ENCODE peak calls at places on chromosomes 3 and 15, in eight cellular contexts. B is H1, H is stomach, K is HepG2, M is suprapubic skin, N is K562, E is SK-N-SH, X is transverse colon. Z is an unnamed sample.

GRCh38 chr15:81292516-81293001 is 31.4 kb downstream of the STARD5 start:
- DNase-seq in K (no peak), B (no peak), X (peak; percentile 71), E (no peak), H (no peak), M (no peak), N (no peak), Z (no peak)

GRCh38 chr15:84970832-84971231 is 10.8 kb upstream of the PDE8A start:
- DNase-seq in H (no peak), B (no peak), M (peak; percentile 35), X (no peak), E (no peak), N (no peak), K (no peak), Z (no peak)

GRCh38 chr3:71581451-71581980 is 2.0 kb downstream of the FOXP1 start:
- DNase-seq in X (peak; percentile 40), N (no peak), K (no peak), E (peak; percentile 71), H (peak; percentile 42), M (peak; percentile 80), B (peak; percentile 74), Z (peak; percentile 70)

GRCh38 chr3:52555056-52555455 is 18.7 kb downstream of the UQCC5 start:
- DNase-seq in B (no peak), H (no peak), K (no peak), E (no peak), M (no peak), X (no peak), N (no peak), Z (no peak)

GRCh38 chr15:72070817-72071447 is 47.0 kb downstream of the MYO9A start:
- DNase-seq in K (no peak), M (no peak), X (no peak), B (no peak), H (no peak), E (no peak), N (no peak), Z (no peak)

GRCh38 chr15:72916939-72917338 is 133.4 kb upstream of the ADPGK start:
- DNase-seq in X (no peak), M (no peak), E (no peak), N (no peak), B (no peak), H (no peak), K (no peak), Z (no peak)

GRCh38 chr15:29566914-29567313 is 255.4 kb downstream of the TJP1 start:
- DNase-seq in K (no peak), H (no peak), E (no peak), N (no peak), B (no peak), X (no peak), M (no peak), Z (no peak)

GRCh38 chr3:138384971-138385370 is 36.6 kb downstream of the MRAS start:
- DNase-seq in H (no peak), B (no peak), K (peak; percentile 25), N (peak; percentile 25), E (no peak), X (no peak), M (no peak), Z (peak; percentile 33)

GRCh38 chr3:115148142-115148790 is 1.2 kb upstream of the ZBTB20 start:
- DNase-seq in N (no peak), H (no peak), M (no peak), B (no peak), X (no peak), E (no peak), K (no peak), Z (no peak)

GRCh38 chr3:46711305-46711704 is 6.4 kb downstream of the PRSS50 start:
- DNase-seq in E (no peak), K (peak; percentile 18), H (no peak), B (no peak), X (no peak), M (no peak), N (no peak), Z (peak; percentile 50)

GRCh38 chr3:111794701-111795100 is 64.4 kb upstream of the PHLDB2 start:
- DNase-seq in E (no peak), H (no peak), N (no peak), B (no peak), K (no peak), X (no peak), M (no peak), Z (no peak)

GRCh38 chr3:61227799-61228198 is 23.5 kb downstream of the FHIT start:
- DNase-seq in M (no peak), N (no peak), E (no peak), X (no peak), B (no peak), H (no peak), K (no peak), Z (no peak)

GRCh38 chr3:11204697-11205397 is 50.6 kb downstream of the HRH1 start:
- DNase-seq in N (no peak), M (no peak), E (no peak), X (no peak), B (no peak), K (no peak), H (no peak), Z (peak; percentile 32)

GRCh38 chr3:150238043-150238802 is 169.9 kb upstream of the TSC22D2 start:
- DNase-seq in K (no peak), B (no peak), X (no peak), H (no peak), E (no peak), M (no peak), N (no peak), Z (no peak)

GRCh38 chr3:123657578-123657977 is 72.7 kb upstream of the HACD2 start:
- DNase-seq in M (no peak), X (peak; percentile 35), K (no peak), N (no peak), E (no peak), H (no peak), B (no peak), Z (no peak)

GRCh38 chr3:135965129-135965505 is 411 bp upstream of the PPP2R3A start:
- DNase-seq in N (no peak), M (no peak), K (no peak), E (no peak), X (no peak), H (no peak), B (no peak), Z (no peak)

GRCh38 chr3:149586871-149587270 is 71.0 kb downstream of the WWTR1 start:
- DNase-seq in B (no peak), E (no peak), H (no peak), M (no peak), N (no peak), X (no peak), K (no peak), Z (no peak)

GRCh38 chr3:27607370-27607769 is 114.8 kb downstream of the EOMES start:
- DNase-seq in B (no peak), E (no peak), H (no peak), X (no peak), N (no peak), K (no peak), M (no peak), Z (no peak)

GRCh38 chr3:146589899-146590508 is 15.1 kb downstream of the PLSCR5 start:
- DNase-seq in H (no peak), K (peak; percentile 52), N (peak; percentile 46), E (peak; percentile 12), X (peak; percentile 12), M (no peak), B (no peak), Z (no peak)

GRCh38 chr3:23448998-23449537 is 245.9 kb downstream of the UBE2E2 start:
- DNase-seq in H (no peak), B (no peak), E (no peak), X (no peak), M (no peak), N (no peak), K (no peak), Z (no peak)

GRCh38 chr15:35098737-35099136 is 13.6 kb upstream of the NANOGP8 start:
- DNase-seq in K (no peak), B (no peak), X (no peak), H (no peak), N (no peak), E (no peak), M (no peak), Z (no peak)

GRCh38 chr3:172903642-172904041 is 153.1 kb downstream of the ECT2 start:
- DNase-seq in N (no peak), H (no peak), K (no peak), M (no peak), X (no peak), E (peak; percentile 27), B (no peak), Z (no peak)

GRCh38 chr15:93219859-93220258 is 130.8 kb upstream of the RGMA start:
- DNase-seq in B (no peak), K (no peak), N (no peak), X (no peak), M (no peak), H (no peak), E (peak; percentile 70), Z (no peak)

GRCh38 chr15:40233727-40234577 is 4.9 kb upstream of the PAK6 start:
- DNase-seq in H (no peak), K (no peak), M (no peak), B (no peak), X (no peak), E (no peak), N (no peak), Z (no peak)
- TF ChIP-seq EP300 in H (no peak), K (no peak), M (no peak), B (no peak), X (no peak), E (no peak), N (no peak), Z (no peak)

DNA sequence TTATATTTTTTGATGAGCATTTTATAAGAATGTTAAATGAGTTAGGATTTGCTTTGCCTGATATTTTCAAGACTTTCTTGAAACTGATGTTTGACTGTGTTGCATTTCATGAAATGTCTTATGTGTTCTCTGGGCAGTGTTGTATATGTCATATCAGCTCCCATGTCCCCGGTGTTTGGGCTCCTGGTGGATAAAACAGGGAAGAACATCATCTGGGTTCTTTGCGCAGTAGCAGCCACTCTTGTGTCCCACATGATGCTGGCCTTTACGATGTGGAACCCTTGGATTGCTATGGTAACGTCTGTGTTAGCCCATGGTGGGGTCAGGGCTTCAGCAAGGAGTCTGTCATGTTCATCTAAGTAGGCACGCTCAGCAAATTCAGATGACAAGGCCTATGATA is 20.0 kb downstream of the MFSD1 start:
- DNase-seq in E (no peak), K (no peak), X (no peak), M (no peak), B (no peak), N (no peak), H (no peak), Z (no peak)
- H3K4me3 ChIP-seq in E (no peak overlapping the region), K (no peak overlapping the region), X (no peak overlapping the region), M (no peak overlapping the region), B (no peak overlapping the region), N (no peak overlapping the region), H (no peak overlapping the region), Z (no peak overlapping the region)

GRCh38 chr3:48556796-48557626 is at the start of gene PFKFB4:
- DNase-seq in M (peak; percentile 99), H (peak; percentile 100), N (peak; percentile 97), X (peak; percentile 100), E (peak; percentile 99), B (peak; percentile 100), K (peak; percentile 98), Z (peak; percentile 100)
- TF ChIP-seq POLR2AphosphoS5 in M (no peak), H (no peak), N (no peak), X (no peak), E (no peak), B (peak; percentile 67), K (peak; percentile 92), Z (peak; percentile 41)

DNA sequence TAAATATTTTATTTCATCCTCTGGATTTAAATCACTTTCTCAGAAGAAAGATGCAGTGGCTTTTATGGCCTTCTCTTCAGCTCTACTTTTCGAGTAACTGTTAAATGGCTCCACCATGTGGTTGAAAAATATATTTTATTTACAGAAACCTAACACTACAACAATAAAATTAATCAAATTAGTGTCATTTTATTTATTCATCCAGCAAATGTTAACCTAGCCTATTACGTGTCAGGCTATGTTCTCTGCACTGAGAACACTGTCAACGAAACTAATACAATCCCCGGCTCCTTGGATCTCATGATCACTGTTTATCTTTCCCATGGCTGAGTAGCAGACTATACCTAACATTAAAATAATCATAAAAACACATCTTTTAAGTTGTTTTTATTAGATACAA is 148.0 kb upstream of the OSTN start:
- DNase-seq in K (peak; percentile 9), N (peak; percentile 0), E (peak; percentile 4), H (no peak), X (no peak), B (no peak), M (no peak), Z (no peak)
- TF ChIP-seq EP300 in K (no peak), N (no peak), E (no peak), H (no peak), X (no peak), B (no peak), M (no peak), Z (no peak)